ENCODE peak calls at places on chromosomes 4 and X, in seven cellular contexts. Y, F, X, J, D, Z and Q are unnamed samples.

GRCh38 chr4:141900841-141901240 is 264.5 kb downstream of the IL15 start:
- DNase-seq in Y (no peak), F (no peak), X (no peak), J (no peak), D (no peak), Z (no peak), Q (no peak)

GRCh38 chr4:164081801-164082200 is 587.3 kb downstream of the TMA16 start:
- DNase-seq in Y (no peak), F (no peak), X (no peak), J (no peak), D (no peak), Z (no peak), Q (no peak)

GRCh38 chrX:19127649-19128168 is 5.4 kb upstream of the ADGRG2 start:
- DNase-seq in Y (no peak), F (no peak), X (peak), J (no peak), D (no peak), Z (no peak), Q (no peak)

GRCh38 chr4:41878170-41878941 is 56.9 kb upstream of the TMEM33 start:
- DNase-seq in Y (no peak), F (no peak), X (no peak), J (peak), D (no peak), Z (no peak), Q (no peak)

GRCh38 chrX:38214551-38214950 is 6.1 kb downstream of the SRPX start:
- DNase-seq in Y (no peak), F (no peak), X (no peak), J (no peak), D (no peak), Z (no peak), Q (no peak)

GRCh38 chr4:80266902-80267380 is 477 bp downstream of the FGF5 start:
- DNase-seq in Y (no peak), F (no peak), X (no peak), J (peak), D (no peak), Z (peak), Q (no peak)

GRCh38 chr4:93813092-93813491 is 15.5 kb upstream of the ATOH1 start:
- DNase-seq in Y (no peak), F (no peak), X (no peak), J (no peak), D (no peak), Z (no peak), Q (no peak)

GRCh38 chr4:76305033-76305687 is 1.4 kb upstream of the STBD1 start:
- DNase-seq in Y (no peak), F (no peak), X (no peak), J (no peak), D (no peak), Z (no peak), Q (no peak)

GRCh38 chr4:114907514-114908099 is 205.8 kb downstream of the NDST4 start:
- DNase-seq in Y (no peak), F (no peak), X (no peak), J (no peak), D (no peak), Z (no peak), Q (no peak)

GRCh38 chr4:87977521-87978278 is 2.2 kb downstream of the SPP1 start:
- DNase-seq in Y (no peak), F (no peak), X (no peak), J (no peak), D (no peak), Z (no peak), Q (no peak)

GRCh38 chrX:101415180-101416130 is 7.4 kb downstream of the HNRNPH2 start:
- DNase-seq in Y (no peak), F (no peak), X (peak), J (peak), D (no peak), Z (no peak), Q (no peak)

GRCh38 chrX:141936080-141936479 is 32.4 kb downstream of the MAGEC1 start:
- DNase-seq in Y (no peak), F (no peak), X (no peak), J (no peak), D (no peak), Z (no peak), Q (no peak)

GRCh38 chr4:110543577-110543976 is 67.6 kb downstream of the ENPEP start:
- DNase-seq in Y (no peak), F (no peak), X (no peak), J (no peak), D (no peak), Z (no peak), Q (no peak)

GRCh38 chr4:3736290-3736689 is 29.9 kb upstream of the ADRA2C start:
- DNase-seq in Y (no peak), F (no peak), X (no peak), J (no peak), D (no peak), Z (no peak), Q (no peak)

GRCh38 chr4:100188829-100189228 is 1.4 kb downstream of the DDIT4L start:
- DNase-seq in Y (no peak), F (no peak), X (no peak), J (no peak), D (no peak), Z (no peak), Q (no peak)

GRCh38 chr4:82201805-82202636 is 171.8 kb downstream of the HNRNPD start:
- DNase-seq in Y (no peak), F (no peak), X (no peak), J (peak), D (peak), Z (no peak), Q (no peak)

GRCh38 chr4:186840771-186841301 is 117.2 kb upstream of the FAT1 start:
- DNase-seq in Y (no peak), F (no peak), X (peak), J (no peak), D (no peak), Z (no peak), Q (no peak)

GRCh38 chrX:19616959-19617358 is 101.7 kb upstream of the MAP3K15 start:
- DNase-seq in Y (no peak), F (no peak), X (no peak), J (no peak), D (no peak), Z (no peak), Q (no peak)

GRCh38 chrX:13120017-13120416 is 75.6 kb upstream of the FAM9C start:
- DNase-seq in Y (no peak), F (no peak), X (peak), J (no peak), D (no peak), Z (no peak), Q (no peak)

GRCh38 chrX:48569958-48570357 is 4.3 kb upstream of the RBM3 start:
- DNase-seq in Y (no peak), F (no peak), X (no peak), J (no peak), D (no peak), Z (no peak), Q (no peak)

GRCh38 chr4:174324725-174325124 is 41.0 kb downstream of the CEP44 start:
- DNase-seq in Y (no peak), F (no peak), X (no peak), J (no peak), D (no peak), Z (no peak), Q (no peak)

GRCh38 chrX:107629533-107629909 is 1.2 kb downstream of the PRPS1 start:
- DNase-seq in Y (no peak), F (no peak), X (no peak), J (no peak), D (no peak), Z (no peak), Q (no peak)

GRCh38 chr4:185740471-185740873 is 71.5 kb downstream of the SORBS2 start:
- DNase-seq in Y (no peak), F (no peak), X (no peak), J (no peak), D (no peak), Z (no peak), Q (no peak)

GRCh38 chr4:38365261-38365660 is 298.7 kb upstream of the KLF3 start:
- DNase-seq in Y (no peak), F (no peak), X (no peak), J (no peak), D (no peak), Z (no peak), Q (no peak)

GRCh38 chr4:81470456-81471327 is 1.0 kb downstream of the RASGEF1B start:
- DNase-seq in Y (peak), F (no peak), X (peak), J (peak), D (peak), Z (peak), Q (peak)

GRCh38 chr4:60952921-60953320 is 247.2 kb upstream of the ADGRL3 start:
- DNase-seq in Y (no peak), F (no peak), X (no peak), J (no peak), D (no peak), Z (no peak), Q (no peak)

GRCh38 chr4:112823141-112823540 is 186.2 kb downstream of the LARP7 start:
- DNase-seq in Y (no peak), F (no peak), X (no peak), J (no peak), D (no peak), Z (no peak), Q (no peak)

GRCh38 chr4:71292228-71292627 is 46.6 kb upstream of the SLC4A4 start:
- DNase-seq in Y (no peak), F (no peak), X (no peak), J (no peak), D (no peak), Z (no peak), Q (no peak)

GRCh38 chr4:62940229-62940628 is 1469.0 kb downstream of the TECRL start:
- DNase-seq in Y (no peak), F (no peak), X (no peak), J (no peak), D (no peak), Z (no peak), Q (no peak)

GRCh38 chr4:109985993-109986640 is 73.4 kb downstream of the EGF start:
- DNase-seq in Y (no peak), F (no peak), X (no peak), J (no peak), D (no peak), Z (no peak), Q (no peak)

GRCh38 chrX:1391707-1392375 is at the start of gene SLC25A6:
- DNase-seq in Y (peak), F (peak), X (peak), J (peak), D (peak), Z (peak), Q (peak)

GRCh38 chr4:185811509-185812364 is at the start of gene SORBS2:
- DNase-seq in Y (no peak), F (no peak), X (no peak), J (no peak), D (no peak), Z (peak), Q (no peak)

GRCh38 chr4:168796362-168797106 is 213.5 kb downstream of the CBR4 start:
- DNase-seq in Y (no peak), F (no peak), X (no peak), J (no peak), D (no peak), Z (no peak), Q (no peak)